ENCODE peak calls at places on chromosomes 4 and X, in six cellular contexts. Q is neural progenitor cell, L is HCT116, Y is PC-3, A is neuronal stem cell, J is astrocyte. I is an unnamed sample.

GRCh38 chrX:49175435-49175834 is 3.7 kb downstream of the PLP2 start:
- DNase-seq in Q (no peak), L (no peak), Y (no peak), A (no peak), J (no peak), I (no peak)

GRCh38 chr4:7539659-7540058 is 104.9 kb upstream of the PSAPL1 start:
- DNase-seq in Q (peak; percentile 29), L (peak; percentile 92), Y (peak; percentile 82), A (no peak), J (no peak), I (peak; percentile 65)

GRCh38 chr4:128542047-128542446 is 254.4 kb upstream of the PGRMC2 start:
- DNase-seq in Q (no peak), L (no peak), Y (no peak), A (no peak), J (peak; percentile 60), I (no peak)

GRCh38 chr4:154560824-154561231 is 2.0 kb upstream of the FGB start:
- DNase-seq in Q (no peak), L (no peak), Y (peak; percentile 75), A (no peak), J (peak; percentile 97), I (no peak)

GRCh38 chrX:110125435-110125834 is 122.5 kb downstream of the TMEM164 start:
- DNase-seq in Q (peak; percentile 63), L (no peak), Y (peak; percentile 24), A (no peak), J (no peak), I (no peak)

GRCh38 chrX:69317721-69318120 is 152.5 kb upstream of the PJA1 start:
- DNase-seq in Q (no peak), L (no peak), Y (no peak), A (no peak), J (no peak), I (no peak)

GRCh38 chr4:163161536-163162205 is 5.0 kb downstream of the NAF1 start:
- DNase-seq in Q (no peak), L (no peak), Y (peak; percentile 16), A (no peak), J (peak; percentile 96), I (no peak)

GRCh38 chr4:130808492-130808891 is 1712.5 kb downstream of the C4orf33 start:
- DNase-seq in Q (peak; percentile 31), L (peak; percentile 35), Y (peak; percentile 49), A (no peak), J (no peak), I (no peak)

GRCh38 chrX:8289523-8289922 is 118.5 kb upstream of the VCX2 start:
- DNase-seq in Q (no peak), L (no peak), Y (peak; percentile 26), A (no peak), J (peak; percentile 35), I (no peak)

GRCh38 chr4:181146031-181146430 is 1097.2 kb upstream of the TENM3 start:
- DNase-seq in Q (no peak), L (no peak), Y (no peak), A (no peak), J (no peak), I (no peak)

GRCh38 chr4:108702960-108703359 is 52.6 kb downstream of the OSTC start:
- DNase-seq in Q (no peak), L (no peak), Y (no peak), A (no peak), J (no peak), I (peak; percentile 30)

GRCh38 chrX:121245763-121246162 is 198.4 kb downstream of the GLUD2 start:
- DNase-seq in Q (peak; percentile 18), L (no peak), Y (no peak), A (no peak), J (no peak), I (no peak)

GRCh38 chr4:100742045-100742444 is 224.2 kb upstream of the EMCN start:
- DNase-seq in Q (peak; percentile 4), L (peak; percentile 63), Y (peak; percentile 69), A (no peak), J (peak; percentile 50), I (no peak)

DNA sequence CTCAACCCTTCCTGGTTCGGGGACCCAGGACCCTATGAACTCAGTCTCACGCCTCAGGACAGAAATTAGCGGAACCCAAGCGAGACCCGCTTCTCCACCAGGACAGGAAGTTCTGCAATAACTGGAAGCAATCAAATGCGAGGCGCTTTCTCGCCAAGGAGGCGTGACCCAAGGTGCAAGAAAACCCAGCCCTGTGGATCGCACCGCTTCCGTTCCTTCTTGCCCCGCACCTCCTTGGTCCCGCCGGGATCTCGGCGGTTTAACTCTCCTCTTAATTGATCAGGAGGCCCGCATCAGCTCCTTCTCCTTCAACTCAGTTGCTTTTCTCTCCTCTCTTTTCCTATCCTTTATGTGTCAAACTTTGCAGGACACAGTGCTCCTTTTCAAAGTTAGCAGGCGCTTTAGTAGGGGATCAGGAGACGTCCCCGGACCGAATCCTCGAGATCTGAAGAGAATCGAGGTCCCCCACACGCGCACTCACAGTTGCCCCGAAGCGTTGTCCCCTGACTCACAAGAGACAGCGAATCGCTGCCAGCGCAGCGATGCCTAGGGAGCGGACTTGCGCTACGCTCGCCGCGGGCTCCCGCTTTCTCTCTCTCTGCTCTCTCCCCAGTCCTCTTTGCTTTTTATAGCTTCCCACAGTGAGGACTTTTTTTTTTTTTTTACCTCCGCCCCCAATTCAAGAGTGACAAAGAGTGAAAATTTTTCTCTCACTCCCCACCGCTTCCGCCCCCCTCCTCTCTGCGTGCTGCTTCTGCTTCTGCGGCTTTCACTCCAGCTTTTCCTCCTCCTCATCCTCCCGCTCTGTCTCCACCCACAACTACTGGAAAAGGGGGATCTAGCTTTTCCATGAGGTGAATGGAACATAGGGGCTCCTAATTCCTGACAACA is at the start of gene DKK2:
- DNase-seq in Q (peak; percentile 66), L (no peak), Y (no peak), A (peak; percentile 32), J (peak; percentile 24), I (no peak)
- H3K9ac ChIP-seq in Q (no peak within 1 kb of the TSS), L (no peak within 1 kb of the TSS), Y (no peak within 1 kb of the TSS), A (no peak within 1 kb of the TSS), J (peak within 1 kb of the TSS; percentile 66), I (no peak within 1 kb of the TSS)

DNA sequence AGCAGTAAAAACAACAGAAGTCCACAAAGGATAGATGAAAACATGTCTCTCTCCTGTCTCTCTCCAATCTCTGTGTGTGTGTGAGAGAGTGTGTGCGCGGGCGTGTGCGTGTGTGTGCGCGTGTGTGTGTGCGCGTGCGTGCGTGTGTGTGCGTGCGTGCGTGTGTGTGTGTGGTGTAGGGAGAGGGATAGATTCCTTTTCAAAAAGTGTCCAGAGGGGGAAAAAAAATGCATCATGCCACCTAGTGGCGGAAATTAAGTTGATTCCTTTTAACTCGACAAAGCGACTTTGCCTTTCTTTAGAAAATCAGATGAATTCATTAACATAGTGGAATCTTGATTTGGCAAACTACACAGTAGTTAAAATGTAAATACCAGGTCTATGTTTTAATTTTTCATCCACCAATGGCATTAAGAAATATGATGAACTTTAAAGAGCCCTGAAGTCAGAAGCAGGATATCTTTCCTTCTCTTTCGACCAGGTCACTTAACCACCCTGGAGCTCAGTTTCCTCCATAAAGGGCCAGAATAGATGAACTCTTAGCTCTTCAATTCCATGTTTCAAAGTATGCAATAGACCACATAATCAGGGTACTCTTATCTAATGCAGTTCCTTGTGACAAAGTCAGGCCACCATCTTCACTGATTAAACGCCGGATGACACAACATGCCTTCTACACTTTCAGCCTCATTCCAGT is 162.9 kb downstream of the FBXO8 start:
- DNase-seq in Q (peak; percentile 70), L (peak; percentile 66), Y (peak; percentile 65), A (peak; percentile 64), J (peak; percentile 54), I (peak; percentile 40)
- H2AFZ ChIP-seq in Q (peak overlapping the region; percentile 22), L (peak overlapping the region; percentile 57), Y (peak overlapping the region; percentile 50), A (peak overlapping the region; percentile 65), J (peak overlapping the region; percentile 82), I (no peak overlapping the region)

GRCh38 chr4:42646013-42646784 is 10.7 kb downstream of the ATP8A1 start:
- DNase-seq in Q (no peak), L (no peak), Y (no peak), A (no peak), J (no peak), I (no peak)

GRCh38 chr4:42642136-42642797 is 14.6 kb downstream of the ATP8A1 start:
- DNase-seq in Q (no peak), L (no peak), Y (peak; percentile 19), A (no peak), J (no peak), I (no peak)

GRCh38 chr4:42644897-42645296 is 12.0 kb downstream of the ATP8A1 start:
- DNase-seq in Q (no peak), L (no peak), Y (no peak), A (no peak), J (no peak), I (no peak)

GRCh38 chr4:42641696-42642095 is 15.2 kb downstream of the ATP8A1 start:
- DNase-seq in Q (no peak), L (no peak), Y (no peak), A (no peak), J (no peak), I (no peak)

GRCh38 chr4:42643685-42644084 is 13.2 kb downstream of the ATP8A1 start:
- DNase-seq in Q (no peak), L (no peak), Y (no peak), A (no peak), J (no peak), I (no peak)
- H3K4me3 ChIP-seq in Q (no peak overlapping the region), L (no peak overlapping the region), Y (no peak overlapping the region), A (no peak overlapping the region), J (no peak overlapping the region), I (no peak overlapping the region)

DNA sequence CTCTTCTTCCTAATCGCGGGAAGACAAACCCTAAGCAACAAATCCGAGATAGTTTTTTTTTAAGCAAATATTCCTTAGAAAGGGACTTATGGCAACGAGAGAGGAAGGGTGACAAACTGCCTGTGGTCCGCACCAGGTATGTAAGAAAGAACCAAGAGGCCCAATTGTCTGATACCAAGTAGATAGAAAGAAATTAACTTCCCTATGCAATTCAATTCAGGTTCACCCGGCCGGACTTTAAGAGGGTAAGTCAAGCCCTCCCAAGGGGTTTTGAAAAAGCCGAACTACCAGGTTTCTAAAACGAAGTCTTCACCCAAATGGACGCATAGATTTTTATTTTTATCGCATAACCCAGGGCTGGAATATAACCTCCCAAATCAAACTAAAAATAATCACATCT is 1.7 kb upstream of the MAB21L2 start:
- DNase-seq in Q (peak; percentile 53), L (no peak), Y (no peak), A (no peak), J (no peak), I (no peak)
- H3K9ac ChIP-seq in Q (peak overlapping the region; percentile 12), L (no peak overlapping the region), Y (no peak overlapping the region), A (no peak overlapping the region), J (peak overlapping the region; percentile 76), I (no peak overlapping the region)

DNA sequence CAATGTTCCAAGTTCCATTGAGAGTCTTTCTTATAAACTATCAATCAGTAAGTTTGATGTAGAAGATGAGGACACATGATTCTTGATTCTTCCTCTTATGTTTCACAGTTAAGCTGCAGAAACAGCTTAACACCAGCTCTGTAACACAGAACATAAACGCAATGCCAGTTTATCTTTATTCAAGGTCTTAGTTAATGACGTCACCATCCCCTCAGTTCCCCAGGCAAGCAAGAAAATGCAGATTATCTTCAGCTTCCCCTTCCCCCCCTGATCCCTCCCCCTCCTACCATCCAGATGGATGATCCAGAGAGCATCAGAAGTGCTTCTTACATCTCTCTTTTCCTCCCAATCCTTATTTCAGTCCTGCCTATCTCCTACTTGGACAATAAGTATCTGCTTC is 4.4 kb upstream of the SH3RF1 start:
- DNase-seq in Q (no peak), L (no peak), Y (no peak), A (no peak), J (no peak), I (no peak)
- H2AFZ ChIP-seq in Q (no peak overlapping the region), L (no peak overlapping the region), Y (no peak overlapping the region), A (no peak overlapping the region), J (no peak overlapping the region), I (no peak overlapping the region)